ENCODE peak calls at places on chromosome 7, in eight cellular contexts. I is NB4; U is D721Med; Q is CD8-positive, alpha-beta T cell; O is stimulated activated CD4-positive, alpha-beta T cell treated with anti-CD3 and anti-CD28 coated beads, Interleukin-1b, Interleukin-23, amount 100 ng/mL, for 24 hours; V is AG09309; C is Ammon's horn; B is lower leg skin. F is an unnamed sample.
A peak's percentile ranks its signal among the peaks of the same experiment; 100 is the strongest.

GRCh38 chr7:70614237-70614984 is 517.5 kb upstream of the GALNT17 start:
- DNase-seq in I (peak; percentile 20), U (peak; percentile 80), Q (no peak), O (no peak), V (no peak), C (peak; percentile 72), B (no peak), F (no peak)

GRCh38 chr7:87316846-87317545 is 28.5 kb upstream of the CROT start:
- DNase-seq in I (no peak), U (no peak), Q (no peak), O (no peak), V (peak; percentile 73), C (no peak), B (no peak), F (no peak)

GRCh38 chr7:148720472-148720871 is 21.8 kb downstream of the CUL1 start:
- DNase-seq in I (no peak), U (no peak), Q (no peak), O (no peak), V (no peak), C (no peak), B (no peak), F (no peak)

GRCh38 chr7:33733865-33734650 is 171.3 kb upstream of the BMPER start:
- DNase-seq in I (no peak), U (no peak), Q (no peak), O (no peak), V (no peak), C (no peak), B (no peak), F (no peak)

GRCh38 chr7:143487566-143487965 is 9.9 kb downstream of the TAS2R41 start:
- DNase-seq in I (no peak), U (no peak), Q (no peak), O (no peak), V (no peak), C (peak; percentile 13), B (peak; percentile 97), F (no peak)

GRCh38 chr7:50721661-50722259 is 60.9 kb downstream of the GRB10 start:
- DNase-seq in I (no peak), U (no peak), Q (no peak), O (no peak), V (no peak), C (no peak), B (no peak), F (no peak)

GRCh38 chr7:47256016-47256415 is 325.9 kb downstream of the TNS3 start:
- DNase-seq in I (no peak), U (no peak), Q (no peak), O (no peak), V (no peak), C (no peak), B (peak; percentile 84), F (no peak)

GRCh38 chr7:41005381-41005901 is 697.4 kb downstream of the INHBA start:
- DNase-seq in I (no peak), U (no peak), Q (no peak), O (no peak), V (peak; percentile 77), C (no peak), B (no peak), F (no peak)

GRCh38 chr7:139648941-139649425 is 125.5 kb downstream of the CLEC2L start:
- DNase-seq in I (peak; percentile 79), U (no peak), Q (no peak), O (no peak), V (no peak), C (no peak), B (no peak), F (no peak)

GRCh38 chr7:88218836-88219605 is 817 bp downstream of the SRI start:
- DNase-seq in I (peak; percentile 70), U (no peak), Q (peak; percentile 26), O (no peak), V (no peak), C (peak; percentile 78), B (peak; percentile 87), F (no peak)

GRCh38 chr7:340200-340937 is 50.4 kb downstream of the FOXL3 start:
- DNase-seq in I (no peak), U (no peak), Q (no peak), O (no peak), V (no peak), C (no peak), B (no peak), F (no peak)

GRCh38 chr7:114663502-114663901 is 248.9 kb downstream of the FOXP2 start:
- DNase-seq in I (peak; percentile 34), U (no peak), Q (no peak), O (no peak), V (peak; percentile 4), C (peak; percentile 24), B (no peak), F (no peak)

GRCh38 chr7:94654764-94655561 is 970 bp downstream of the SGCE start:
- DNase-seq in I (no peak), U (no peak), Q (no peak), O (no peak), V (no peak), C (peak; percentile 30), B (no peak), F (no peak)

GRCh38 chr7:50783304-50783703 is 608 bp upstream of the GRB10 start:
- DNase-seq in I (no peak), U (no peak), Q (no peak), O (no peak), V (no peak), C (no peak), B (no peak), F (no peak)

GRCh38 chr7:105876964-105877601 is 684 bp upstream of the ATXN7L1 start:
- DNase-seq in I (peak; percentile 28), U (no peak), Q (no peak), O (peak; percentile 6), V (no peak), C (no peak), B (peak; percentile 87), F (no peak)

GRCh38 chr7:155426543-155427410 is 31.2 kb upstream of the EN2 start:
- DNase-seq in I (no peak), U (no peak), Q (no peak), O (no peak), V (no peak), C (no peak), B (no peak), F (no peak)

GRCh38 chr7:66454600-66455225 is 174.0 kb upstream of the KCTD7 start:
- DNase-seq in I (peak; percentile 28), U (no peak), Q (no peak), O (no peak), V (no peak), C (no peak), B (no peak), F (no peak)

GRCh38 chr7:80393786-80394185 is 118.1 kb downstream of the GNAT3 start:
- DNase-seq in I (no peak), U (no peak), Q (no peak), O (no peak), V (no peak), C (no peak), B (no peak), F (no peak)

GRCh38 chr7:82755705-82756551 is 312.4 kb upstream of the CACNA2D1 start:
- DNase-seq in I (no peak), U (no peak), Q (no peak), O (no peak), V (peak; percentile 20), C (no peak), B (no peak), F (no peak)

GRCh38 chr7:106166651-106167342 is 54.7 kb upstream of the SYPL1 start:
- DNase-seq in I (peak; percentile 79), U (peak; percentile 38), Q (peak; percentile 35), O (no peak), V (peak; percentile 57), C (peak; percentile 69), B (no peak), F (peak; percentile 15)

GRCh38 chr7:19508821-19509220 is 200.0 kb downstream of the POLR1F start:
- DNase-seq in I (no peak), U (no peak), Q (no peak), O (no peak), V (no peak), C (no peak), B (no peak), F (no peak)

GRCh38 chr7:34361663-34362250 is 296.3 kb upstream of the NPSR1 start:
- DNase-seq in I (no peak), U (no peak), Q (no peak), O (no peak), V (no peak), C (peak; percentile 65), B (no peak), F (no peak)

GRCh38 chr7:158919686-158920085 is 63.3 kb downstream of the DYNC2I1 start:
- DNase-seq in I (no peak), U (no peak), Q (no peak), O (no peak), V (no peak), C (no peak), B (no peak), F (no peak)

GRCh38 chr7:84364708-84365107 is 170.1 kb upstream of the SEMA3A start:
- DNase-seq in I (no peak), U (no peak), Q (no peak), O (no peak), V (no peak), C (no peak), B (no peak), F (no peak)

GRCh38 chr7:50711271-50712175 is 71.2 kb downstream of the GRB10 start:
- DNase-seq in I (no peak), U (no peak), Q (no peak), O (no peak), V (no peak), C (peak; percentile 54), B (no peak), F (no peak)

GRCh38 chr7:48183370-48183743 is 12.1 kb downstream of the ABCA13 start:
- DNase-seq in I (no peak), U (no peak), Q (no peak), O (no peak), V (peak; percentile 28), C (no peak), B (no peak), F (no peak)

GRCh38 chr7:71173955-71174354 is 42.0 kb downstream of the GALNT17 start:
- DNase-seq in I (no peak), U (no peak), Q (no peak), O (no peak), V (no peak), C (no peak), B (peak; percentile 70), F (no peak)

GRCh38 chr7:30770936-30771858 is at the start of gene MINDY4:
- DNase-seq in I (peak; percentile 70), U (peak; percentile 85), Q (peak; percentile 59), O (peak; percentile 59), V (no peak), C (peak; percentile 87), B (peak; percentile 94), F (no peak)

GRCh38 chr7:25714013-25714412 is 438.0 kb upstream of the NFE2L3 start:
- DNase-seq in I (no peak), U (no peak), Q (no peak), O (no peak), V (no peak), C (no peak), B (no peak), F (no peak)

GRCh38 chr7:26306770-26307169 is 15.1 kb downstream of the SNX10 start:
- DNase-seq in I (no peak), U (no peak), Q (no peak), O (no peak), V (no peak), C (no peak), B (peak; percentile 81), F (no peak)

GRCh38 chr7:136502162-136502561 is 366.3 kb upstream of the CHRM2 start:
- DNase-seq in I (no peak), U (no peak), Q (no peak), O (no peak), V (no peak), C (no peak), B (no peak), F (no peak)

GRCh38 chr7:6576024-6576866 is 1.0 kb upstream of the ZDHHC4 start:
- DNase-seq in I (peak; percentile 66), U (no peak), Q (peak; percentile 7), O (no peak), V (no peak), C (no peak), B (no peak), F (no peak)